ENCODE peak calls at places on chromosomes 6 and 20, in five cellular contexts. J, K, R, S and V are unnamed samples. For H3K4me1 and H3K36me3, the result is how much of the 10 kb centered on the place peaks cover.

GRCh38 chr20:25987073-25987927 is 290.6 kb upstream of the ZNF337 start:
- DNase-seq in J (peak), K (peak), R (peak), S (peak), V (peak)

GRCh38 chr6:156256161-156256560 is 521.0 kb upstream of the ARID1B start:
- DNase-seq in J (no peak), K (no peak), R (no peak), S (no peak), V (no peak)

GRCh38 chr20:19935842-19936241 is 81.3 kb upstream of the NAA20 start:
- DNase-seq in J (no peak), K (no peak), R (no peak), S (no peak), V (no peak)

GRCh38 chr6:131937703-131938631 is 13.2 kb downstream of the CCN2 start:
- DNase-seq in J (peak), K (peak), R (no peak), S (peak), V (no peak)

GRCh38 chr20:35663813-35664543 is 722 bp downstream of the CPNE1 start:
- DNase-seq in J (peak), K (peak), R (peak), S (peak), V (no peak)

GRCh38 chr6:7615611-7616383 is 25.8 kb downstream of the SNRNP48 start:
- DNase-seq in J (peak), K (peak), R (no peak), S (peak), V (no peak)

GRCh38 chr6:150528648-150529285 is 70.9 kb upstream of the PLEKHG1 start:
- DNase-seq in J (peak), K (peak), R (no peak), S (peak), V (peak)

GRCh38 chr6:137650720-137651119 is 156.5 kb upstream of the OLIG3 start:
- DNase-seq in J (no peak), K (no peak), R (no peak), S (no peak), V (no peak)

GRCh38 chr20:22768779-22769178 is 184.4 kb upstream of the FOXA2 start:
- DNase-seq in J (no peak), K (no peak), R (no peak), S (peak), V (no peak)

GRCh38 chr6:25583099-25583498 is 68.9 kb upstream of the SCGN start:
- DNase-seq in J (no peak), K (no peak), R (no peak), S (no peak), V (no peak)

GRCh38 chr6:89640804-89641203 is 2.3 kb upstream of the LYRM2 start:
- DNase-seq in J (peak), K (peak), R (no peak), S (no peak), V (no peak)

GRCh38 chr6:66930559-66931290 is 1223.7 kb upstream of the EYS start:
- DNase-seq in J (peak), K (peak), R (no peak), S (peak), V (no peak)

GRCh38 chr6:126539022-126539421 is 199.1 kb downstream of the CENPW start:
- DNase-seq in J (peak), K (peak), R (no peak), S (peak), V (no peak)

GRCh38 chr6:119566546-119567263 is 217.1 kb upstream of the MAN1A1 start:
- DNase-seq in J (no peak), K (no peak), R (no peak), S (no peak), V (no peak)

GRCh38 chr6:166029506-166029905 is 138.1 kb downstream of the TBXT start:
- DNase-seq in J (peak), K (no peak), R (no peak), S (no peak), V (no peak)

GRCh38 chr6:25012657-25013056 is 76.9 kb upstream of the RIPOR2 start:
- DNase-seq in J (peak), K (peak), R (no peak), S (peak), V (no peak)

DNA sequence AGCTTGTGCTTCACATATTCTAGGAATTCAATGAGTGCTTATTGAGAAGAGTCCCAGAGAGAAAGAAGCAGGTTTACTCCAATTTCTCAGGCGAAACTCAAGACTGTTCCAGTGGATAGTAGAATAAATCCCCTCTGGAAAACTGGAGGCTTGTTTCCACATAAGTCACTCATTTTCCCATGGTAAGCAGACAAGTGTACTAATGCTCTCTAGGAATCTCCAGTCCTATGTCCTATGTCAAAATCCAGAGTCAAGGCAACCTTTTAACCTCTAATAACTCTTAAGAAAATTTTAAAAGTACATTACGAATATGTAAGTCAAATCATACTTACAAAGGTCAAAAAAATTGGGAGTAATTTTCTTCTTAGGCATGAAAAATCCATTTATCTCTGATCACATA is 35.2 kb downstream of the SMLR1 start:
- DNase-seq in J (no peak), K (no peak), R (no peak), S (no peak), V (no peak)
- H3K27ac ChIP-seq in J (no peak), K (no peak), R (no peak), S (no peak), V (no peak)

GRCh38 chr20:32468313-32468640 is 110.1 kb downstream of the ASXL1 start:
- DNase-seq in J (no peak), K (no peak), R (no peak), S (no peak), V (no peak)

GRCh38 chr20:32468860-32469259 is 110.7 kb downstream of the ASXL1 start:
- DNase-seq in J (no peak), K (no peak), R (no peak), S (no peak), V (no peak)

GRCh38 chr20:32465092-32465900 is 107.2 kb downstream of the ASXL1 start:
- DNase-seq in J (peak), K (peak), R (no peak), S (peak), V (peak)

GRCh38 chr20:32467506-32468312 is 109.6 kb downstream of the ASXL1 start:
- DNase-seq in J (no peak), K (no peak), R (no peak), S (no peak), V (no peak)

GRCh38 chr20:32466739-32467505 is 108.8 kb downstream of the ASXL1 start:
- DNase-seq in J (no peak), K (no peak), R (no peak), S (no peak), V (no peak)
- H3K4me1 ChIP-seq in J (under half), K (under half), R (under half), S (under half), V (under half)

GRCh38 chr20:50213531-50214106 is 23.0 kb downstream of the CEBPB start:
- DNase-seq in J (peak), K (peak), R (peak), S (no peak), V (no peak)
- H3K36me3 ChIP-seq in J (under half), K (under half), R (under half), S (under half), V (under half)

GRCh38 chr6:167826230-167827061 is at the start of gene AFDN:
- DNase-seq in J (peak), K (peak), R (peak), S (peak), V (peak)
- H3K27ac ChIP-seq in J (no peak), K (peak), R (peak), S (peak), V (no peak)

GRCh38 chr6:167748458-167749379 is 78.0 kb upstream of the AFDN start:
- DNase-seq in J (no peak), K (no peak), R (no peak), S (no peak), V (no peak)
- H3K4me1 ChIP-seq in J (under half), K (under half), R (under half), S (under half), V (under half)

DNA sequence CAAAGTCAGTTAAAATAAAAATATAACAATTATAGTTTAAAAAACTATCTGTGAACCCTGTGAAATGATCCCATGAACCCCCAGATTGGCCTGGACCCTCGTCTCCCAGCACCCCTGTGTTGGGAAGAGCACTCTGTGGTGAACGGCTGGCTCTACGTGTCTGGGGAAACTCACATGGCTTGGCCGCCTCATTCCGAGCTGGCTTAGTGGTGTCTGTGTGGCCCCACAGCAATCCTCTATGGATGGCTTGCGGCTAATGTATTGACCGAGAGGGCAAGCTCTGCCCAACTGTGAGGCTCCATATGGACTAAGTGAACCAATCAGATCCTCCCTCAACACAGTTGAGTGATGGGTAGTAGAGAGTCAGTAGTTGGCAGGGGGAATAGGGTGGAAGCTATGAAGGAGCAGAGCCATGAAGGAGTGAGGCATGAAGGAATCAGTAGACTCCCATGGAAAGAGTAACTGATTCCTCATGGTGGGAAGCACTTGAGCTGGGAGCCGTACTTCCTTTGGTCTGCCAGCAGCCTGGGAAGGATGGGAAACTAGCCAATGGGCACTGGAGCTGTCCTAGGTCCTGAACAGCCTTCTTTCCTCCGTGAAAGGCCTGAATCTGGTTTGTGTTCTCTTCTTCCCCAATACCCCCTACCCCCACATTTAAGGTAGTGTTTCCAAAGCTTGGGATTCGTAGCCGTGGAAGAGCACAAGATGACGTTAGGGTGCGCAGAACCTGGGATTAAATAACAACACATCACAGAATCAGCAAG is 21.6 kb upstream of the ZNF831 start:
- DNase-seq in J (peak), K (no peak), R (peak), S (peak), V (no peak)
- H3K36me3 ChIP-seq in J (under half), K (under half), R (under half), S (under half), V (under half)

GRCh38 chr6:15901141-15902115 is 227.5 kb upstream of the MYLIP start:
- DNase-seq in J (no peak), K (no peak), R (no peak), S (peak), V (peak)

GRCh38 chr6:15905488-15906392 is 223.1 kb upstream of the MYLIP start:
- DNase-seq in J (no peak), K (no peak), R (no peak), S (peak), V (no peak)

GRCh38 chr6:15907914-15908518 is 220.9 kb upstream of the MYLIP start:
- DNase-seq in J (no peak), K (no peak), R (no peak), S (no peak), V (no peak)

GRCh38 chr6:15906393-15906976 is 222.4 kb upstream of the MYLIP start:
- DNase-seq in J (no peak), K (no peak), R (no peak), S (no peak), V (no peak)

DNA sequence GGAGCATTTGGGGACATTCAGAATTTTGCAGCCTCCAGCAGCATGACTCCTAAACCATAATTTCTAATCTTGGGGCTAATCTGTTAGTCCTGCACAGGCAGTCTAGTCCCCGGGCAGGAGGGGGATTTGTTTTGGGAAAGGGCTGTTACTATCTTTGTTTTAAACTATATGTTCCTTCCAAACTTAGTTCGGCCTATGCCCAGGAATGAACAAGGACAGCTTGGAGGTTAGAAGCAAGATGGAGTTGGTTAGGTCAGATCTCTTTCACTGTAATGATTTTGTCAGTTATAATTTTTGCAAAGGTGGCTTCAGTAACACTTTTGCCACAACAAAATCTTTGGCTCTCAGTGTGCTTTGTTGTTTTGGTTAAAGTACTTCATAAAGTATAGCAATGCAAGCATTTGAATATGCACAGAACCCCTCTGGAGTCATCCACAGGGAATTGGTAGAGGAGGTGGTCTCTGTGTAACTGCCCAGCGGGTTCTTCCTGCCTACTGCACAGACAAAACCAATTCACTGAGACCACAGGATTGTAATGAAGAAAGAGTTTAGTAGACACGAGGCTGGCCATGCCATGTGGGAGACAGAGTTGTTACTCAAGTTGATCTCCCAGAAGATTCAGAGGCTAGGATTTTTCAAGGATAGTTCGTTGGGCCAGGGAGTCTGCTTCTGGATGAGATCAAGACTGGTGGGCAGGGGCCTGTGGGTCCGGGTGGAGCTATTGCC is 224.1 kb upstream of the MYLIP start:
- DNase-seq in J (no peak), K (no peak), R (no peak), S (no peak), V (no peak)
- H3K27ac ChIP-seq in J (no peak), K (no peak), R (no peak), S (no peak), V (no peak)